ENCODE peak calls at places on chromosomes 2 and 18, in six cellular contexts. One of them, this sample, is unnamed.
A peak's percentile ranks its signal among the peaks of the same experiment; 100 is the strongest.

GRCh38 chr2:212936572-212936971 is 214.8 kb downstream of the IKZF2 start:
- DNase-seq in AG10803: no peak
- DNase-seq in tibial nerve: no peak
- DNase-seq in heart right ventricle: no peak
- DNase-seq in upper lobe of left lung: peak; percentile 16
- DNase-seq in H1: no peak
- DNase-seq in this sample: no peak

GRCh38 chr2:71458413-71459083 is 5.2 kb downstream of the DYSF start:
- DNase-seq in AG10803: peak; percentile 56
- DNase-seq in tibial nerve: no peak
- DNase-seq in heart right ventricle: peak; percentile 46
- DNase-seq in upper lobe of left lung: no peak
- DNase-seq in H1: no peak
- DNase-seq in this sample: peak; percentile 45

GRCh38 chr2:42783511-42783910 is 8.9 kb downstream of the HAAO start:
- DNase-seq in AG10803: no peak
- DNase-seq in tibial nerve: no peak
- DNase-seq in heart right ventricle: no peak
- DNase-seq in upper lobe of left lung: no peak
- DNase-seq in H1: no peak
- DNase-seq in this sample: no peak

GRCh38 chr18:80108739-80109675 is at the start of gene ADNP2:
- DNase-seq in AG10803: peak; percentile 90
- DNase-seq in tibial nerve: peak; percentile 58
- DNase-seq in heart right ventricle: peak; percentile 89
- DNase-seq in upper lobe of left lung: peak; percentile 91
- DNase-seq in H1: peak; percentile 82
- DNase-seq in this sample: peak; percentile 95

GRCh38 chr2:200314976-200315567 is 8.6 kb downstream of the SPATS2L start:
- DNase-seq in AG10803: peak; percentile 73
- DNase-seq in tibial nerve: no peak
- DNase-seq in heart right ventricle: no peak
- DNase-seq in upper lobe of left lung: no peak
- DNase-seq in H1: no peak
- DNase-seq in this sample: peak; percentile 20

GRCh38 chr2:130922417-130922816 is 85.7 kb downstream of the ARHGEF4 start:
- DNase-seq in AG10803: no peak
- DNase-seq in tibial nerve: no peak
- DNase-seq in heart right ventricle: no peak
- DNase-seq in upper lobe of left lung: no peak
- DNase-seq in H1: no peak
- DNase-seq in this sample: no peak

GRCh38 chr2:12287220-12287751 is 429.4 kb upstream of the TRIB2 start:
- DNase-seq in AG10803: no peak
- DNase-seq in tibial nerve: no peak
- DNase-seq in heart right ventricle: no peak
- DNase-seq in upper lobe of left lung: no peak
- DNase-seq in H1: no peak
- DNase-seq in this sample: peak; percentile 56

GRCh38 chr2:221343524-221343923 is 228.6 kb downstream of the EPHA4 start:
- DNase-seq in AG10803: no peak
- DNase-seq in tibial nerve: no peak
- DNase-seq in heart right ventricle: no peak
- DNase-seq in upper lobe of left lung: no peak
- DNase-seq in H1: no peak
- DNase-seq in this sample: no peak

GRCh38 chr18:76265375-76266225 is 229.4 kb downstream of the ZNF516 start:
- DNase-seq in AG10803: peak; percentile 63
- DNase-seq in tibial nerve: no peak
- DNase-seq in heart right ventricle: no peak
- DNase-seq in upper lobe of left lung: peak; percentile 83
- DNase-seq in H1: no peak
- DNase-seq in this sample: peak; percentile 43

GRCh38 chr2:84801816-84802215 is 79.1 kb downstream of the TRABD2A start:
- DNase-seq in AG10803: no peak
- DNase-seq in tibial nerve: no peak
- DNase-seq in heart right ventricle: no peak
- DNase-seq in upper lobe of left lung: no peak
- DNase-seq in H1: no peak
- DNase-seq in this sample: no peak

GRCh38 chr2:23624378-23624777 is 239.4 kb downstream of the KLHL29 start:
- DNase-seq in AG10803: no peak
- DNase-seq in tibial nerve: no peak
- DNase-seq in heart right ventricle: no peak
- DNase-seq in upper lobe of left lung: no peak
- DNase-seq in H1: no peak
- DNase-seq in this sample: peak; percentile 12

GRCh38 chr2:235666240-235666781 is 172.5 kb downstream of the AGAP1 start:
- DNase-seq in AG10803: peak; percentile 90
- DNase-seq in tibial nerve: no peak
- DNase-seq in heart right ventricle: peak; percentile 74
- DNase-seq in upper lobe of left lung: no peak
- DNase-seq in H1: no peak
- DNase-seq in this sample: peak; percentile 89
- H3K4me3 ChIP-seq in AG10803: peak overlapping the region; percentile 23
- H3K4me3 ChIP-seq in tibial nerve: no peak overlapping the region
- H3K4me3 ChIP-seq in heart right ventricle: peak overlapping the region; percentile 47
- H3K4me3 ChIP-seq in upper lobe of left lung: peak overlapping the region; percentile 19
- H3K4me3 ChIP-seq in H1: peak overlapping the region; percentile 40
- H3K4me3 ChIP-seq in this sample: peak overlapping the region; percentile 37

DNA sequence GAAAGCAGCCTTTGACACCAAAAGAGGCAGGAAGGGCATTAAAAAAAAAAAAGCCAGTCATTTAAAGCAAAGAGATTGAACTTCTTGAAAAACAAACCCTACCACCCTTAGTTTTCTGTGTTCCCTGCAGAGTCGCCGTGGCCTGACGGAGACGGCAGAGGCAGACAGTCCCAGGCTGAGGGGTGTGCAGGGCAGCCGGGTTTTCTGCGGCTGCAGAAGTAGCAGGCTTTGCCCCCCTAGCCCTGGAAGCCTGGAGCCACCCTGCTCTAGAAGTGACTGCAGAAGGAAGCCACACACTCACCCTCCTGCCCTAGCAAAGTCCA is 2.8 kb downstream of the INPP5D start:
- DNase-seq in AG10803: no peak
- DNase-seq in tibial nerve: no peak
- DNase-seq in heart right ventricle: no peak
- DNase-seq in upper lobe of left lung: no peak
- DNase-seq in H1: no peak
- DNase-seq in this sample: no peak
- H3K4me3 ChIP-seq in AG10803: no peak overlapping the region
- H3K4me3 ChIP-seq in tibial nerve: no peak overlapping the region
- H3K4me3 ChIP-seq in heart right ventricle: peak overlapping the region; percentile 67
- H3K4me3 ChIP-seq in upper lobe of left lung: peak overlapping the region; percentile 12
- H3K4me3 ChIP-seq in H1: no peak overlapping the region
- H3K4me3 ChIP-seq in this sample: no peak overlapping the region

DNA sequence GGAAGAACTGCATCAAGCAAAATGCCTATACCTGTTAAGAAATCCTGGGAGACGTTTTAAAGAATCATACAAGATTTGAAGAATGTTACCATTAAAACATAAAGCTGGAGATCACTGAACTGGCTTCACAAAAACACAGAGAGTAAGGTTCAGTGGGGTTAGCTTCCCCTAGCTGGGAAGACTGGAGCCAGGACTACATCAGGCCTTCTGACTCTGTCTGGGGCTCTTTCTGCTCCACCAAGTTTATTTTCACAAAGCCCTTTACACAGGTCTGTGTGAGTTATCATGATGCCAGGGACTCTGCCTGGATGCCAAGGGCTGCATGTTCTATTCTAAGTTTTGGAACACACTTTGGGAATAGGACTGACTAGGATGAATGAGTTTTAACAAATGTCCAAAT is 47.3 kb upstream of the DNER start:
- DNase-seq in AG10803: no peak
- DNase-seq in tibial nerve: no peak
- DNase-seq in heart right ventricle: no peak
- DNase-seq in upper lobe of left lung: no peak
- DNase-seq in H1: no peak
- DNase-seq in this sample: no peak
- H3K4me3 ChIP-seq in AG10803: no peak overlapping the region
- H3K4me3 ChIP-seq in tibial nerve: no peak overlapping the region
- H3K4me3 ChIP-seq in heart right ventricle: no peak overlapping the region
- H3K4me3 ChIP-seq in upper lobe of left lung: no peak overlapping the region
- H3K4me3 ChIP-seq in H1: no peak overlapping the region
- H3K4me3 ChIP-seq in this sample: no peak overlapping the region

GRCh38 chr2:24747299-24747698 is 45.9 kb downstream of the PTRHD1 start:
- DNase-seq in AG10803: no peak
- DNase-seq in tibial nerve: no peak
- DNase-seq in heart right ventricle: no peak
- DNase-seq in upper lobe of left lung: no peak
- DNase-seq in H1: no peak
- DNase-seq in this sample: no peak
- H3K4me3 ChIP-seq in AG10803: no peak overlapping the region
- H3K4me3 ChIP-seq in tibial nerve: no peak overlapping the region
- H3K4me3 ChIP-seq in heart right ventricle: no peak overlapping the region
- H3K4me3 ChIP-seq in upper lobe of left lung: no peak overlapping the region
- H3K4me3 ChIP-seq in H1: no peak overlapping the region
- H3K4me3 ChIP-seq in this sample: no peak overlapping the region

GRCh38 chr2:47272031-47272864 is 117.1 kb upstream of the STPG4 start:
- DNase-seq in AG10803: peak; percentile 61
- DNase-seq in tibial nerve: peak; percentile 29
- DNase-seq in heart right ventricle: peak; percentile 75
- DNase-seq in upper lobe of left lung: peak; percentile 96
- DNase-seq in H1: no peak
- DNase-seq in this sample: peak; percentile 50

GRCh38 chr2:47274780-47275117 is 119.6 kb upstream of the STPG4 start:
- DNase-seq in AG10803: no peak
- DNase-seq in tibial nerve: no peak
- DNase-seq in heart right ventricle: no peak
- DNase-seq in upper lobe of left lung: no peak
- DNase-seq in H1: no peak
- DNase-seq in this sample: no peak

GRCh38 chr2:47274054-47274779 is 119.1 kb upstream of the STPG4 start:
- DNase-seq in AG10803: peak; percentile 76
- DNase-seq in tibial nerve: no peak
- DNase-seq in heart right ventricle: no peak
- DNase-seq in upper lobe of left lung: no peak
- DNase-seq in H1: no peak
- DNase-seq in this sample: peak; percentile 69

GRCh38 chr2:47271054-47272000 is 116.2 kb upstream of the STPG4 start:
- DNase-seq in AG10803: no peak
- DNase-seq in tibial nerve: no peak
- DNase-seq in heart right ventricle: no peak
- DNase-seq in upper lobe of left lung: no peak
- DNase-seq in H1: no peak
- DNase-seq in this sample: no peak

GRCh38 chr2:47272905-47273758 is 118.0 kb upstream of the STPG4 start:
- DNase-seq in AG10803: no peak
- DNase-seq in tibial nerve: no peak
- DNase-seq in heart right ventricle: no peak
- DNase-seq in upper lobe of left lung: no peak
- DNase-seq in H1: no peak
- DNase-seq in this sample: no peak
- H3K4me3 ChIP-seq in AG10803: peak overlapping the region; percentile 45
- H3K4me3 ChIP-seq in tibial nerve: no peak overlapping the region
- H3K4me3 ChIP-seq in heart right ventricle: peak overlapping the region; percentile 48
- H3K4me3 ChIP-seq in upper lobe of left lung: no peak overlapping the region
- H3K4me3 ChIP-seq in H1: peak overlapping the region; percentile 56
- H3K4me3 ChIP-seq in this sample: no peak overlapping the region

GRCh38 chr2:14634223-14634884 is 1.8 kb downstream of the LRATD1 start:
- DNase-seq in AG10803: peak; percentile 72
- DNase-seq in tibial nerve: peak; percentile 76
- DNase-seq in heart right ventricle: peak; percentile 71
- DNase-seq in upper lobe of left lung: peak; percentile 94
- DNase-seq in H1: peak; percentile 53
- DNase-seq in this sample: peak; percentile 44

GRCh38 chr2:14633451-14634211 is 1.1 kb downstream of the LRATD1 start:
- DNase-seq in AG10803: no peak
- DNase-seq in tibial nerve: no peak
- DNase-seq in heart right ventricle: no peak
- DNase-seq in upper lobe of left lung: peak; percentile 75
- DNase-seq in H1: no peak
- DNase-seq in this sample: no peak

GRCh38 chr2:14633031-14633430 is 514 bp downstream of the LRATD1 start:
- DNase-seq in AG10803: no peak
- DNase-seq in tibial nerve: no peak
- DNase-seq in heart right ventricle: no peak
- DNase-seq in upper lobe of left lung: peak; percentile 46
- DNase-seq in H1: no peak
- DNase-seq in this sample: no peak

GRCh38 chr2:14632133-14632936 is at the start of gene LRATD1:
- DNase-seq in AG10803: peak; percentile 79
- DNase-seq in tibial nerve: peak; percentile 63
- DNase-seq in heart right ventricle: peak; percentile 85
- DNase-seq in upper lobe of left lung: peak; percentile 95
- DNase-seq in H1: peak; percentile 61
- DNase-seq in this sample: peak; percentile 17

DNA sequence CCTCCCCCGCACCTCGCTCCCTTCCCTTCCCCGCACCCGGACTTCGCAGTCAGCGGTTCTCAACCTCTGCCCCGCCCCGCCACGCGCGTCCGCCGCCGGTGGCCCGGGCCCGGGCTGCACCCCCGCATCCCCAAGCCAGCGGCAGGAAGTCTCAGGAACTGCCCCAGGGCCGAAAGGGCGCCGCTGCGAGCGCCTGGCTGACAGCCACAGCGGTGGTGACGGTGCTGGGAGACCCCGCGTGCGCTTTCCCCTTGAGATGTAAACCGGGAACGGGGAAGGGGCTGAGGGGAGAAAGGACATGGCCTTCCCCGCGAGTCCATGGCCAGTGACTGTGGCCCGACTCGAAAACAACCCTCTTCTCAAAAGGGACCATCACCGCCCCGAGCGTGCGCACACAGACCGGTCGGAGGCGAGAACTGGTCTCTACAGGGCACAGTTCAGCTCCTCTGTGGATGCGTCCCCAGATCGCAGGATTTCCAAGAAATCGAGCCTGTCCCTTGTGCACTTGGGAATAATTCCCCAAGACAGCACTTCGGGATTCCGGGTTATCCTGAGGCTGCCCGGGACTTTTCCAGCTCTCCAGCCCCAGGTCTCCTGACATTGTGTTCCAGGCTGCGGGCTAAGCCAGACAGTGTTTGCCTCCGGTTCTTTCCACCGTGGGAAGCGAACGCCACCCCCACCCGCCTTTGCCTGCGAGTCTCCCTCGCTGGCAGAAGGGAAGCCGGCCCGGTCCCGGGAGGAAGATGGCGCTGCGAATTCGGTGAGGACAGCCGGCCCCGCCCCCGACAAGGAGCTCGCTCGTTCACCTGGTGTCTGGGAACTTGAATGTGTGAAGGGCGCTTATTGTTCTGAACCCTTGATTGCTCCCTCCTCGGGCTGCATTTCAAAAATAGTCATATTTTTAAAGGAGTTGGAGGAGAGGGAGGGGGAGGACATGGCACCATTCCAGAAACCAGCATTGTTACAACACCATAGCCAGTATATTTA is 2.7 kb downstream of the LRATD1 start:
- DNase-seq in AG10803: peak; percentile 67
- DNase-seq in tibial nerve: peak; percentile 51
- DNase-seq in heart right ventricle: peak; percentile 67
- DNase-seq in upper lobe of left lung: peak; percentile 89
- DNase-seq in H1: no peak
- DNase-seq in this sample: peak; percentile 52
- H3K4me3 ChIP-seq in AG10803: peak overlapping the region; percentile 73
- H3K4me3 ChIP-seq in tibial nerve: peak overlapping the region; percentile 30
- H3K4me3 ChIP-seq in heart right ventricle: peak overlapping the region; percentile 65
- H3K4me3 ChIP-seq in upper lobe of left lung: peak overlapping the region; percentile 46
- H3K4me3 ChIP-seq in H1: peak overlapping the region; percentile 79
- H3K4me3 ChIP-seq in this sample: peak overlapping the region; percentile 23

GRCh38 chr2:161414015-161414384 is 2.1 kb upstream of the TBR1 start:
- DNase-seq in AG10803: no peak
- DNase-seq in tibial nerve: no peak
- DNase-seq in heart right ventricle: no peak
- DNase-seq in upper lobe of left lung: no peak
- DNase-seq in H1: no peak
- DNase-seq in this sample: no peak
- H3K4me3 ChIP-seq in AG10803: peak overlapping the region; percentile 56
- H3K4me3 ChIP-seq in tibial nerve: peak overlapping the region; percentile 25
- H3K4me3 ChIP-seq in heart right ventricle: peak overlapping the region; percentile 54
- H3K4me3 ChIP-seq in upper lobe of left lung: peak overlapping the region; percentile 32
- H3K4me3 ChIP-seq in H1: peak overlapping the region; percentile 60
- H3K4me3 ChIP-seq in this sample: peak overlapping the region; percentile 53